ENCODE peak calls at places on chromosomes 6 and 20, in five cellular contexts. O is IMR-90, M is NCI-H748 treated with DMSO at 0.1 percent for 48 hours, P is HTR-8/SVneo, E is EL. B is an unnamed sample.

GRCh38 chr6:111096246-111096645 is 8.9 kb downstream of the SLC16A10 start:
- DNase-seq in O (no peak), M (peak), P (no peak), E (no peak), B (no peak)

GRCh38 chr20:38806855-38807655 is 1.6 kb downstream of the PPP1R16B start:
- DNase-seq in O (no peak), M (peak), P (no peak), E (no peak), B (peak)

GRCh38 chr6:22098623-22099022 is 198.2 kb downstream of the PRL start:
- DNase-seq in O (peak), M (peak), P (no peak), E (no peak), B (no peak)

GRCh38 chr6:55937227-55937626 is 61.8 kb upstream of the BMP5 start:
- DNase-seq in O (no peak), M (no peak), P (no peak), E (no peak), B (no peak)

GRCh38 chr20:44151621-44152416 is 35.2 kb downstream of the JPH2 start:
- DNase-seq in O (no peak), M (no peak), P (no peak), E (no peak), B (no peak)

GRCh38 chr6:127737009-127737486 is 160.1 kb downstream of the C6orf58 start:
- DNase-seq in O (peak), M (peak), P (peak), E (peak), B (peak)

GRCh38 chr6:85418059-85418458 is 31.8 kb upstream of the NT5E start:
- DNase-seq in O (peak), M (no peak), P (no peak), E (peak), B (peak)

GRCh38 chr6:99080191-99080590 is 132.4 kb upstream of the FBXL4 start:
- DNase-seq in O (no peak), M (no peak), P (no peak), E (no peak), B (no peak)

GRCh38 chr6:163460307-163460782 is 45.8 kb downstream of the QKI start:
- DNase-seq in O (peak), M (no peak), P (no peak), E (peak), B (peak)

GRCh38 chr6:124026645-124027044 is 223.0 kb downstream of the NKAIN2 start:
- DNase-seq in O (no peak), M (no peak), P (no peak), E (no peak), B (no peak)

GRCh38 chr6:149701699-149702098 is 16.2 kb downstream of the LATS1 start:
- DNase-seq in O (peak), M (no peak), P (no peak), E (peak), B (peak)

GRCh38 chr20:35319206-35320197 is 27.3 kb upstream of the FAM83C start:
- DNase-seq in O (peak), M (no peak), P (peak), E (peak), B (peak)

GRCh38 chr20:38212806-38213606 is 47.5 kb downstream of the KIAA1755 start:
- DNase-seq in O (no peak), M (no peak), P (no peak), E (no peak), B (no peak)

GRCh38 chr6:56864171-56864616 is 90.7 kb upstream of the BEND6 start:
- DNase-seq in O (peak), M (no peak), P (no peak), E (peak), B (no peak)

GRCh38 chr20:47543006-47543431 is 41.3 kb downstream of the NCOA3 start:
- DNase-seq in O (peak), M (no peak), P (no peak), E (no peak), B (no peak)

GRCh38 chr6:43302126-43302525 is 4.1 kb downstream of the SLC22A7 start:
- DNase-seq in O (no peak), M (no peak), P (no peak), E (no peak), B (no peak)

GRCh38 chr20:4925842-4926530 is 75.3 kb downstream of the SLC23A2 start:
- DNase-seq in O (peak), M (no peak), P (no peak), E (peak), B (peak)

GRCh38 chr6:142819603-142820335 is 125.2 kb downstream of the HIVEP2 start:
- DNase-seq in O (peak), M (no peak), P (no peak), E (peak), B (no peak)

GRCh38 chr6:36463686-36464085 is 20.9 kb downstream of the KCTD20 start:
- DNase-seq in O (peak), M (no peak), P (no peak), E (peak), B (peak)

GRCh38 chr6:137188855-137189254 is 15.4 kb upstream of the IL22RA2 start:
- DNase-seq in O (no peak), M (no peak), P (no peak), E (peak), B (no peak)

GRCh38 chr6:56241106-56241812 is 6.1 kb downstream of the COL21A1 start:
- DNase-seq in O (no peak), M (peak), P (no peak), E (no peak), B (no peak)

GRCh38 chr6:158817298-158818007 is 1.7 kb downstream of the EZR start:
- DNase-seq in O (peak), M (no peak), P (no peak), E (peak), B (no peak)

GRCh38 chr20:31617432-31618104 is 12.5 kb downstream of the ID1 start:
- DNase-seq in O (no peak), M (no peak), P (no peak), E (no peak), B (no peak)

GRCh38 chr6:167952512-167952859 is 45.0 kb upstream of the KIF25 start:
- DNase-seq in O (no peak), M (peak), P (no peak), E (no peak), B (no peak)

GRCh38 chr20:40938020-40938419 is 90.6 kb upstream of the TOP1 start:
- DNase-seq in O (no peak), M (no peak), P (no peak), E (no peak), B (no peak)

GRCh38 chr6:87105823-87106222 is 10.9 kb upstream of the CGA start:
- DNase-seq in O (peak), M (no peak), P (no peak), E (peak), B (peak)

GRCh38 chr20:671252-672030 is 4.2 kb downstream of the SCRT2 start:
- DNase-seq in O (no peak), M (no peak), P (no peak), E (no peak), B (no peak)

GRCh38 chr6:33173228-33174180 is 18.8 kb downstream of the COL11A2 start:
- DNase-seq in O (no peak), M (no peak), P (no peak), E (no peak), B (no peak)

GRCh38 chr20:39706089-39706721 is 744.1 kb downstream of the DHX35 start:
- DNase-seq in O (no peak), M (no peak), P (no peak), E (no peak), B (no peak)

GRCh38 chr6:31075528-31075927 is 36.8 kb downstream of the C6orf15 start:
- DNase-seq in O (peak), M (no peak), P (no peak), E (peak), B (peak)

GRCh38 chr6:71383891-71384489 is 95.4 kb downstream of the OGFRL1 start:
- DNase-seq in O (peak), M (no peak), P (peak), E (peak), B (no peak)

GRCh38 chr6:3133515-3133914 is 15.0 kb downstream of the BPHL start:
- DNase-seq in O (no peak), M (no peak), P (no peak), E (no peak), B (no peak)